ENCODE peak calls at places on chromosomes 3 and 15, in ten cellular contexts. One of them, this sample, is unnamed.
A peak's percentile ranks its signal among the peaks of the same experiment; 100 is the strongest.

GRCh38 chr15:69391046-69391757 is 22.9 kb upstream of the KIF23 start:
- DNase-seq in heart right ventricle: no peak
- DNase-seq in right atrium auricular region: peak; percentile 32
- DNase-seq in neuronal stem cell: no peak
- DNase-seq in psoas muscle: no peak
- DNase-seq in keratinocyte: no peak
- DNase-seq in cardiac muscle cell: no peak
- DNase-seq in hepatocyte: no peak
- DNase-seq in sigmoid colon: peak; percentile 7
- DNase-seq in A549: no peak
- DNase-seq in this sample: no peak

GRCh38 chr15:36364377-36364776 is 215.0 kb upstream of the CDIN1 start:
- DNase-seq in heart right ventricle: no peak
- DNase-seq in right atrium auricular region: no peak
- DNase-seq in neuronal stem cell: no peak
- DNase-seq in psoas muscle: no peak
- DNase-seq in keratinocyte: no peak
- DNase-seq in cardiac muscle cell: no peak
- DNase-seq in hepatocyte: no peak
- DNase-seq in sigmoid colon: no peak
- DNase-seq in A549: no peak
- DNase-seq in this sample: no peak

GRCh38 chr15:36831915-36832310 is 252.5 kb downstream of the CDIN1 start:
- DNase-seq in heart right ventricle: no peak
- DNase-seq in right atrium auricular region: no peak
- DNase-seq in neuronal stem cell: no peak
- DNase-seq in psoas muscle: no peak
- DNase-seq in keratinocyte: no peak
- DNase-seq in cardiac muscle cell: peak; percentile 67
- DNase-seq in hepatocyte: no peak
- DNase-seq in sigmoid colon: no peak
- DNase-seq in A549: no peak
- DNase-seq in this sample: no peak

GRCh38 chr15:69760263-69760855 is 307.7 kb downstream of the RPLP1 start:
- DNase-seq in heart right ventricle: no peak
- DNase-seq in right atrium auricular region: no peak
- DNase-seq in neuronal stem cell: no peak
- DNase-seq in psoas muscle: no peak
- DNase-seq in keratinocyte: no peak
- DNase-seq in cardiac muscle cell: no peak
- DNase-seq in hepatocyte: no peak
- DNase-seq in sigmoid colon: no peak
- DNase-seq in A549: no peak
- DNase-seq in this sample: no peak

GRCh38 chr3:119831941-119832371 is 50.1 kb downstream of the NR1I2 start:
- DNase-seq in heart right ventricle: no peak
- DNase-seq in right atrium auricular region: no peak
- DNase-seq in neuronal stem cell: no peak
- DNase-seq in psoas muscle: no peak
- DNase-seq in keratinocyte: no peak
- DNase-seq in cardiac muscle cell: no peak
- DNase-seq in hepatocyte: no peak
- DNase-seq in sigmoid colon: no peak
- DNase-seq in A549: no peak
- DNase-seq in this sample: no peak

GRCh38 chr15:34043391-34043790 is 4.4 kb upstream of the AVEN start:
- DNase-seq in heart right ventricle: no peak
- DNase-seq in right atrium auricular region: no peak
- DNase-seq in neuronal stem cell: no peak
- DNase-seq in psoas muscle: no peak
- DNase-seq in keratinocyte: no peak
- DNase-seq in cardiac muscle cell: no peak
- DNase-seq in hepatocyte: no peak
- DNase-seq in sigmoid colon: no peak
- DNase-seq in A549: no peak
- DNase-seq in this sample: no peak

GRCh38 chr15:23081271-23081670 is 41.9 kb upstream of the TUBGCP5 start:
- DNase-seq in heart right ventricle: no peak
- DNase-seq in right atrium auricular region: no peak
- DNase-seq in neuronal stem cell: no peak
- DNase-seq in psoas muscle: no peak
- DNase-seq in keratinocyte: no peak
- DNase-seq in cardiac muscle cell: peak; percentile 1
- DNase-seq in hepatocyte: no peak
- DNase-seq in sigmoid colon: no peak
- DNase-seq in A549: no peak
- DNase-seq in this sample: no peak

GRCh38 chr15:99086327-99086667 is 18.6 kb upstream of the SYNM start:
- DNase-seq in heart right ventricle: no peak
- DNase-seq in right atrium auricular region: peak; percentile 11
- DNase-seq in neuronal stem cell: no peak
- DNase-seq in psoas muscle: peak; percentile 53
- DNase-seq in keratinocyte: no peak
- DNase-seq in cardiac muscle cell: no peak
- DNase-seq in hepatocyte: no peak
- DNase-seq in sigmoid colon: no peak
- DNase-seq in A549: no peak
- DNase-seq in this sample: no peak

GRCh38 chr3:107660316-107660976 is 137.7 kb downstream of the BBX start:
- DNase-seq in heart right ventricle: no peak
- DNase-seq in right atrium auricular region: no peak
- DNase-seq in neuronal stem cell: no peak
- DNase-seq in psoas muscle: no peak
- DNase-seq in keratinocyte: no peak
- DNase-seq in cardiac muscle cell: peak; percentile 33
- DNase-seq in hepatocyte: peak; percentile 57
- DNase-seq in sigmoid colon: no peak
- DNase-seq in A549: peak; percentile 50
- DNase-seq in this sample: no peak

GRCh38 chr3:17398959-17399551 is 343.4 kb downstream of the TBC1D5 start:
- DNase-seq in heart right ventricle: no peak
- DNase-seq in right atrium auricular region: no peak
- DNase-seq in neuronal stem cell: no peak
- DNase-seq in psoas muscle: no peak
- DNase-seq in keratinocyte: no peak
- DNase-seq in cardiac muscle cell: no peak
- DNase-seq in hepatocyte: no peak
- DNase-seq in sigmoid colon: no peak
- DNase-seq in A549: no peak
- DNase-seq in this sample: no peak

GRCh38 chr3:187292631-187293513 is 1.3 kb upstream of the MASP1 start:
- DNase-seq in heart right ventricle: peak; percentile 28
- DNase-seq in right atrium auricular region: no peak
- DNase-seq in neuronal stem cell: no peak
- DNase-seq in psoas muscle: no peak
- DNase-seq in keratinocyte: no peak
- DNase-seq in cardiac muscle cell: no peak
- DNase-seq in hepatocyte: no peak
- DNase-seq in sigmoid colon: no peak
- DNase-seq in A549: no peak
- DNase-seq in this sample: no peak

DNA sequence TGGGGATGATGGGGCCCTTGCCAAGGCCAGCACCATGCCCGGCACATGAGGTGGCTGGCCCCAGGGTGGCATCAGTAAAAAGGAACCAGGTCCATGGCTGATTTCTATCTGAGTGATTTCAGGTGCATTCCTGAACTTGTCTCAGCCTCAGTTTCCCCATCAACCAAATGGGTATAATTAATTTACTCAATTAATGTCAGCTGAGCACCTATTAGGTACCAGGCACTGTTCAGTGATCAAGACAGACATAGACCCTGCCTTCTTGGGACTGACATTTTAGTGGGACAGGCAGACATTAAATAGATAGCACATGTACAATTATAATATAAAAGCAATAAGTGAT is 50.9 kb downstream of the SLC6A6 start:
- DNase-seq in heart right ventricle: no peak
- DNase-seq in right atrium auricular region: no peak
- DNase-seq in neuronal stem cell: no peak
- DNase-seq in psoas muscle: no peak
- DNase-seq in keratinocyte: no peak
- DNase-seq in cardiac muscle cell: no peak
- DNase-seq in hepatocyte: no peak
- DNase-seq in sigmoid colon: no peak
- DNase-seq in A549: no peak
- DNase-seq in this sample: no peak
- H3K4me1 ChIP-seq in heart right ventricle: peaks cover 28% of the 10 kb centered on the region
- H3K4me1 ChIP-seq in right atrium auricular region: peaks cover 58% of the 10 kb centered on the region
- H3K4me1 ChIP-seq in neuronal stem cell: peaks cover 13% of the 10 kb centered on the region
- H3K4me1 ChIP-seq in psoas muscle: peaks cover 45% of the 10 kb centered on the region
- H3K4me1 ChIP-seq in keratinocyte: peaks cover 23% of the 10 kb centered on the region
- H3K4me1 ChIP-seq in cardiac muscle cell: peaks cover 11% of the 10 kb centered on the region
- H3K4me1 ChIP-seq in hepatocyte: peaks cover 19% of the 10 kb centered on the region
- H3K4me1 ChIP-seq in sigmoid colon: peaks cover 30% of the 10 kb centered on the region
- H3K4me1 ChIP-seq in A549: peaks cover 65% of the 10 kb centered on the region
- H3K4me1 ChIP-seq in this sample: peaks cover 10% of the 10 kb centered on the region

DNA sequence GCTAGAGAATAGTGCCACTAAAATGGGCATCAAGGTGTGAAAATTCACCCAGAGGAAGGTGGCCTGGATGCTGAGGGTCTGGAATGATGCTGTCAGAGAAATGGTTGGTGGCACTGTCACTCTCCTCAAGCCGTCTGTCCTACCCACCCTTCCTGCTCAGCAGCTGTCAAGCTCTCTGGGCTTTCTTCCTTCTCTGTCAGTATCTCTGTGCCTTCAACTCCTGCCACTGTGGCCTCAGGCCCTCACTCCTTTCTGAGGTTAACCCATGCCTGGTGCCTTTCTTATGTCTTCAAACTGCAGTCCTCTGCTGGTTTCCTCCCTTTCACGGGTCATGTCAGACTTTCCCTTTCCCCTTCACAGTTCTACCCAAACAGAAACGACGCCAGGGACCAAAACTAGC is 4.4 kb downstream of the MYO5C start:
- DNase-seq in heart right ventricle: no peak
- DNase-seq in right atrium auricular region: no peak
- DNase-seq in neuronal stem cell: no peak
- DNase-seq in psoas muscle: no peak
- DNase-seq in keratinocyte: no peak
- DNase-seq in cardiac muscle cell: no peak
- DNase-seq in hepatocyte: no peak
- DNase-seq in sigmoid colon: no peak
- DNase-seq in A549: no peak
- DNase-seq in this sample: no peak
- H3K4me1 ChIP-seq in heart right ventricle: peaks cover 7% of the 10 kb centered on the region
- H3K4me1 ChIP-seq in right atrium auricular region: peaks cover 17% of the 10 kb centered on the region
- H3K4me1 ChIP-seq in neuronal stem cell: peaks cover 10% of the 10 kb centered on the region
- H3K4me1 ChIP-seq in psoas muscle: no peaks in the 10 kb centered on the region
- H3K4me1 ChIP-seq in keratinocyte: peaks cover 2% of the 10 kb centered on the region
- H3K4me1 ChIP-seq in cardiac muscle cell: no peaks in the 10 kb centered on the region
- H3K4me1 ChIP-seq in hepatocyte: peaks cover 28% of the 10 kb centered on the region
- H3K4me1 ChIP-seq in sigmoid colon: peaks cover 13% of the 10 kb centered on the region
- H3K4me1 ChIP-seq in A549: peaks cover 59% of the 10 kb centered on the region
- H3K4me1 ChIP-seq in this sample: peaks cover 6% of the 10 kb centered on the region

GRCh38 chr3:50237133-50237651 is 1.2 kb downstream of the GNAI2 start:
- DNase-seq in heart right ventricle: no peak
- DNase-seq in right atrium auricular region: no peak
- DNase-seq in neuronal stem cell: no peak
- DNase-seq in psoas muscle: no peak
- DNase-seq in keratinocyte: no peak
- DNase-seq in cardiac muscle cell: peak; percentile 44
- DNase-seq in hepatocyte: peak; percentile 58
- DNase-seq in sigmoid colon: no peak
- DNase-seq in A549: no peak
- DNase-seq in this sample: peak; percentile 37

GRCh38 chr3:50238549-50239026 is 2.6 kb downstream of the GNAI2 start:
- DNase-seq in heart right ventricle: peak; percentile 88
- DNase-seq in right atrium auricular region: peak; percentile 88
- DNase-seq in neuronal stem cell: no peak
- DNase-seq in psoas muscle: peak; percentile 87
- DNase-seq in keratinocyte: no peak
- DNase-seq in cardiac muscle cell: no peak
- DNase-seq in hepatocyte: peak; percentile 50
- DNase-seq in sigmoid colon: peak; percentile 96
- DNase-seq in A549: peak; percentile 41
- DNase-seq in this sample: no peak

GRCh38 chr3:50239649-50240048 is 3.6 kb downstream of the GNAI2 start:
- DNase-seq in heart right ventricle: no peak
- DNase-seq in right atrium auricular region: no peak
- DNase-seq in neuronal stem cell: no peak
- DNase-seq in psoas muscle: no peak
- DNase-seq in keratinocyte: no peak
- DNase-seq in cardiac muscle cell: no peak
- DNase-seq in hepatocyte: no peak
- DNase-seq in sigmoid colon: no peak
- DNase-seq in A549: no peak
- DNase-seq in this sample: no peak

GRCh38 chr3:50236484-50237132 is 604 bp downstream of the GNAI2 start:
- DNase-seq in heart right ventricle: no peak
- DNase-seq in right atrium auricular region: no peak
- DNase-seq in neuronal stem cell: no peak
- DNase-seq in psoas muscle: no peak
- DNase-seq in keratinocyte: no peak
- DNase-seq in cardiac muscle cell: no peak
- DNase-seq in hepatocyte: no peak
- DNase-seq in sigmoid colon: no peak
- DNase-seq in A549: no peak
- DNase-seq in this sample: no peak

GRCh38 chr3:50237754-50238548 is 1.9 kb downstream of the GNAI2 start:
- DNase-seq in heart right ventricle: peak; percentile 87
- DNase-seq in right atrium auricular region: peak; percentile 92
- DNase-seq in neuronal stem cell: no peak
- DNase-seq in psoas muscle: peak; percentile 84
- DNase-seq in keratinocyte: no peak
- DNase-seq in cardiac muscle cell: peak; percentile 86
- DNase-seq in hepatocyte: peak; percentile 87
- DNase-seq in sigmoid colon: peak; percentile 93
- DNase-seq in A549: no peak
- DNase-seq in this sample: peak; percentile 84
- H3K4me1 ChIP-seq in heart right ventricle: peaks cover 37% of the 10 kb centered on the region
- H3K4me1 ChIP-seq in right atrium auricular region: peaks cover 72% of the 10 kb centered on the region
- H3K4me1 ChIP-seq in neuronal stem cell: peaks cover 53% of the 10 kb centered on the region
- H3K4me1 ChIP-seq in psoas muscle: peaks cover 20% of the 10 kb centered on the region
- H3K4me1 ChIP-seq in keratinocyte: peaks cover 39% of the 10 kb centered on the region
- H3K4me1 ChIP-seq in cardiac muscle cell: peaks cover 27% of the 10 kb centered on the region
- H3K4me1 ChIP-seq in hepatocyte: peaks cover 19% of the 10 kb centered on the region
- H3K4me1 ChIP-seq in sigmoid colon: peaks cover 60% of the 10 kb centered on the region
- H3K4me1 ChIP-seq in A549: peaks cover 30% of the 10 kb centered on the region
- H3K4me1 ChIP-seq in this sample: peaks cover 60% of the 10 kb centered on the region

DNA sequence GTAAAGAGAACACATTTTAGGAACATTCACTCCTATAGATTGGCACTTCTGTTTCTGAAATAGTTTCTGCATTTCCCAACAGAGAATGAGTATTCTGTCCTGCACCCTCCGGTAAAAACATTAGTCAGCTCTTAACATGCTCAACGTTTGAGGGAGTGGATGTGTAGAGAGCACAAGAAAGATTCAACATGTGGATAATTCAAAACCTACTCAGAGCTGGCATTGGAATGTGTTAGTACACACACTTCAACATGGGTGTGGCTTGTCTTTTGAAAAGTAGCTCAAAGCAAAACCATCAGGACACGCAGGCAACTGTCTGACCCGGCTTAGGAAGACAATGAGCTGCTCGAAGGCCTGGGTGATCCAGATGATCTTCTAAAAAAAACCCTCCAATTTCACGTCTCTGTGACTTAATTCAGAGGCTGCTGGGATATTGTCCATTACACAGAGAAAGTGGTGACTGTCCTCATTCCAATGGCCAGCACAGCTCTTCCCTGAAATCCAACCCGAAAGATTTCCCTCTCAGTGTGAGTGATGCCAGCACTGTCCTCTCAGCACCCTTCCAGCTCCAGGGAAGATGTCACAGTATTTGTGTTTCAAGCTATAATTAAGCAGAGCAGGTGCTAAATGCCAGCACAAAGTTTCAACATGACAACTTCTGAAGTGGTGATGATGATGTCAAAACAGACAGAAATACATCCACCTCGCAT is 18.1 kb downstream of the FBN1 start:
- DNase-seq in heart right ventricle: no peak
- DNase-seq in right atrium auricular region: no peak
- DNase-seq in neuronal stem cell: no peak
- DNase-seq in psoas muscle: no peak
- DNase-seq in keratinocyte: peak; percentile 45
- DNase-seq in cardiac muscle cell: no peak
- DNase-seq in hepatocyte: no peak
- DNase-seq in sigmoid colon: no peak
- DNase-seq in A549: no peak
- DNase-seq in this sample: peak; percentile 11
- H3K4me1 ChIP-seq in heart right ventricle: no peaks in the 10 kb centered on the region
- H3K4me1 ChIP-seq in right atrium auricular region: peaks cover 14% of the 10 kb centered on the region
- H3K4me1 ChIP-seq in neuronal stem cell: peaks cover 16% of the 10 kb centered on the region
- H3K4me1 ChIP-seq in psoas muscle: peaks cover 8% of the 10 kb centered on the region
- H3K4me1 ChIP-seq in keratinocyte: peaks cover 12% of the 10 kb centered on the region
- H3K4me1 ChIP-seq in cardiac muscle cell: no peaks in the 10 kb centered on the region
- H3K4me1 ChIP-seq in hepatocyte: no peaks in the 10 kb centered on the region
- H3K4me1 ChIP-seq in sigmoid colon: no peaks in the 10 kb centered on the region
- H3K4me1 ChIP-seq in A549: peaks cover 3% of the 10 kb centered on the region
- H3K4me1 ChIP-seq in this sample: peaks cover 8% of the 10 kb centered on the region